ENCODE peak calls at places on chromosomes 11 and 22, in four cellular contexts. E is GM20000, Q is epithelial cell of proximal tubule, I is fibroblast of the aortic adventitia. J is an unnamed sample.
A peak's percentile ranks its signal among the peaks of the same experiment; 100 is the strongest.

GRCh38 chr11:96412761-96413381 is 23.1 kb downstream of the JRKL start:
- DNase-seq in Q (no peak), E (no peak), I (no peak), J (no peak)

GRCh38 chr22:20563941-20564371 is 56.5 kb downstream of the MED15 start:
- DNase-seq in I (no peak), E (no peak), Q (no peak), J (no peak)

GRCh38 chr11:34356130-34356529 is 1.7 kb downstream of the ABTB2 start:
- DNase-seq in I (no peak), E (no peak), Q (no peak), J (no peak)

GRCh38 chr11:10742460-10743208 is 8.4 kb upstream of the CTR9 start:
- DNase-seq in I (peak; percentile 77), Q (no peak), E (no peak), J (peak; percentile 59)

GRCh38 chr11:3001496-3001895 is 9.4 kb upstream of the NAP1L4 start:
- DNase-seq in I (no peak), Q (no peak), E (no peak), J (no peak)

GRCh38 chr11:64357904-64358535 is 942 bp upstream of the RPS6KA4 start:
- DNase-seq in E (peak; percentile 44), Q (no peak), I (no peak), J (peak; percentile 82)

GRCh38 chr11:79705648-79706047 is 264.8 kb upstream of the TENM4 start:
- DNase-seq in E (no peak), Q (no peak), I (no peak), J (no peak)

GRCh38 chr11:40381481-40381880 is 1078.0 kb downstream of the LRRC4C start:
- DNase-seq in Q (no peak), E (no peak), I (no peak), J (no peak)

GRCh38 chr11:76626921-76627391 is 43.6 kb downstream of the LRRC32 start:
- DNase-seq in I (no peak), Q (no peak), E (peak; percentile 67), J (peak; percentile 94)

GRCh38 chr11:122796128-122796717 is 42.1 kb upstream of the CRTAM start:
- DNase-seq in Q (no peak), I (peak; percentile 43), E (peak; percentile 60), J (peak; percentile 88)

GRCh38 chr22:39181356-39181755 is 28.9 kb upstream of the CBX7 start:
- DNase-seq in Q (no peak), E (no peak), I (no peak), J (no peak)

GRCh38 chr11:32440920-32441319 is 5.6 kb upstream of the WT1 start:
- DNase-seq in E (no peak), I (no peak), Q (no peak), J (no peak)

GRCh38 chr22:25447689-25448434 is 116.6 kb upstream of the GRK3 start:
- DNase-seq in Q (no peak), I (peak; percentile 79), E (peak; percentile 92), J (peak; percentile 95)

GRCh38 chr22:36052505-36052941 is 23.9 kb upstream of the RBFOX2 start:
- DNase-seq in E (no peak), Q (no peak), I (no peak), J (peak; percentile 15)

GRCh38 chr11:78532991-78533861 is 41.4 kb downstream of the NARS2 start:
- DNase-seq in Q (no peak), I (no peak), E (peak; percentile 31), J (no peak)

GRCh38 chr11:88016392-88017020 is 158.7 kb downstream of the RAB38 start:
- DNase-seq in E (peak; percentile 39), I (peak; percentile 92), Q (peak; percentile 61), J (peak; percentile 80)

GRCh38 chr11:44780940-44781631 is 54.3 kb downstream of the TSPAN18 start:
- DNase-seq in E (no peak), Q (no peak), I (peak; percentile 82), J (no peak)

GRCh38 chr22:43821606-43822425 is 9.7 kb upstream of the EFCAB6 start:
- DNase-seq in Q (no peak), I (no peak), E (no peak), J (no peak)

GRCh38 chr22:49326558-49326957 is 501.1 kb downstream of the BRD1 start:
- DNase-seq in Q (no peak), I (no peak), E (no peak), J (no peak)

GRCh38 chr11:115267228-115267627 is 237.0 kb downstream of the CADM1 start:
- DNase-seq in E (no peak), I (no peak), Q (no peak), J (no peak)

GRCh38 chr11:118882489-118882888 is 1.2 kb upstream of the CXCR5 start:
- DNase-seq in I (no peak), E (no peak), Q (no peak), J (peak; percentile 45)

GRCh38 chr11:31943056-31943780 is 132.1 kb upstream of the PAX6 start:
- DNase-seq in I (no peak), E (peak; percentile 51), Q (no peak), J (peak; percentile 5)

GRCh38 chr22:43570531-43571144 is 158.8 kb downstream of the MPPED1 start:
- DNase-seq in Q (no peak), E (no peak), I (no peak), J (no peak)

GRCh38 chr11:6925636-6926207 is 504 bp upstream of the ZNF215 start:
- DNase-seq in E (no peak), Q (peak; percentile 25), I (peak; percentile 8), J (no peak)

GRCh38 chr11:3905080-3905953 is 49.9 kb downstream of the STIM1 start:
- DNase-seq in Q (peak; percentile 96), E (peak; percentile 68), I (peak; percentile 84), J (peak; percentile 83)

GRCh38 chr11:124717421-124717785 is 22.3 kb upstream of the NRGN start:
- DNase-seq in E (peak; percentile 63), I (peak; percentile 45), Q (no peak), J (no peak)

DNA sequence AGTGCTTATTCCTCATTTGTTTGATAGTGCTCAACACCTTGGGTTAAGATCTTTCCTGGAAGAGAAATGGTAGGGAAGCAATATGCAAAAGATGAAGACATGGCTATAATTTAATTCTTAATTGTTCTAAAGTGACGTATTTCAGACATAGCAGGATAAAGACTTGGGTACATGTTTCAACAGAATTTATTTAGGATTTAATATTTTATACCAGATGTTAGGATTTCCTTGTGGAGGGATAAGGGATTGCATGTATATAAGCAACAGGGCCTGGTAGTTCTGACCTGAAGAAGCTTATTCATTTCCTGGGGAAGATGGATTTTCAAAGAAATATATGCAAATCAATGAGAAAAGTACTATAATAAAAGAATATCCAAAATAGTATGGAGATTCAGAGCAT is 163.8 kb downstream of the FAT3 start:
- DNase-seq in I (no peak), Q (no peak), E (no peak), J (no peak)
- TF ChIP-seq CTCF in I (peak; percentile 22), Q (peak; percentile 35), E (no peak), J (no peak)

GRCh38 chr11:59206635-59207034 is 6.1 kb downstream of the MPEG1 start:
- DNase-seq in I (peak; percentile 16), Q (no peak), E (no peak), J (peak; percentile 19)
- TF ChIP-seq CTCF in I (peak; percentile 55), Q (peak; percentile 70), E (peak; percentile 63), J (peak; percentile 53)

DNA sequence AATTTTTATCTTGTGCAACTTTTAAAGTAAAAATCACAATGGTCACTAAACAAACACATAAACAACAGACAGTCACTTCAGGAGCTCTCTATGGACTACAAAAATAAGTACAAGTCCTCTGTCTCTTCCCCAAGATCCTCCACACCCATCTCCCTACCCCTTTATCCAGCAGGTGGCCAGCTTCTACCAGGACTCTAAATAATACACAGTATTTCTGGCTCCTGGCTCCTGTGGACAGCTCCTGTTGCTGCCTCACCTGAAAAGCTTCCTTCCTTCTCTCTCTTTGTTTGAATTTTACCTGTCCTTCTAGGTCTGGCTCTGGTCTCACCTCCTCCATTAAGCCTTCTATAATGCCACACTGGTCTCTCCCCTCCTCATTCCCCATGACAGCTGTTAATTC is 86.1 kb downstream of the CLPB start:
- DNase-seq in I (no peak), E (no peak), Q (no peak), J (no peak)
- TF ChIP-seq CTCF in I (no peak), E (no peak), Q (peak; percentile 37), J (no peak)

DNA sequence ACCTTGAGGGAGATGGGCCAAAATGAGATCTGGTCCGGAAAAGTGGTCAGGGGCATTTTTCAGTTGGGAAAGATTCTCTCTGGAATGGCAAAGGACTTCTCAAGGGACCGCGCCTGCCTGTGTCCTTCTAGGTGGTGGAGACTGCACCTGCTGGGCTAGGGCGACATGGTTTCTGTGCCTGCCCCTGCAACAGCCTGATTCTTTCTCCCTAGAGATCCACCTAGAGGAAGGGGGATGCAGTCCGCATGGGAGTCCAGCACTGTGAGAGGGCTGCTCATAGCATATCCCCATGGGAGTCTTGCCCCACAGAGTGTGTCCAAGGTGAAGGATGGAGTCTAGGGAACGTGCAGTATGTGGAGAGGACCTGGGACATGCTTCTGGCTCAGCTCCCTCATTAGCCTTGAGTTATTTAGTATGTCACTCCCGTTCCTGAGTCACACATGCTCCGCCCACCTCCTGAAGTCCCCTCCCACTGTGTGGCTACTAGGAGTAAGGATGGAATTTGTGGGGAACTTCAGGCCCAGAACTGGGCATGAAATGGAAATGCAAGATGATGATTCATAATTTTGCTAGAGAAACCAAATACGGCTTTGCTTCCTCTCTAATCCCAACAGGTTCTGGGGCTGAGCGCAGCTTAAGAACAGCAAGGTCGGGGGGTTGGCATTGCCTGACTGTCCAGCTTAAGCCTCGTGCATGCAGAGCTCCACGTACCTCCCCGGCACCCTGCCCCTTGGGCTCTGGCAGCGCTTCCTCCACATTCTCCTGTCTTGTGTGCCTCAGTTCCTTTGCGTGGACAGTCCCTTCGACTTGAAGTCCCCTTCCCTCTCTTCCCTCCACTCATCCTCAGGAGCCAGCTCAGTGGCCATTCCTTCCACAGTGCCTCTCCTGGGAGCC is 35.0 kb downstream of the GRIK4 start:
- DNase-seq in E (no peak), Q (peak; percentile 45), I (peak; percentile 88), J (no peak)
- TF ChIP-seq CTCF in E (no peak), Q (no peak), I (no peak), J (no peak)

DNA sequence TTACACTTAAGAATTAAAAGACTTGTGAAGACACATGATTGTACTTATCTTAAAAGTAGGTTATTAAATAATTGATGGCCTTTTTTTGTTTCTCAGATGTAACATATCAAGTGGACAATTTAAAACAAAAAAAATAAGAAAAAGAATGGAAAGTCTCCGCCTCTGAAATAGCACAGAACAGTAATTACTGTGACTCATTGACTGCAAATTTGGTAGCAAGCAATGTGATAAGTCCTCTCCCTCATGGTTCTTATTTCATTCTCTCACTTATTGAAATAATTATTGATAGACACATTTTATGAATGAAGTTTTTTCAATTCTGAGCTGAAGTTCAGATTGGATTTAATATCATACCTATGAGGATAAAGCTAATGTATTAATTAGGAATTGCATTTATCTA is 717.9 kb upstream of the LUZP2 start:
- DNase-seq in I (no peak), Q (no peak), E (no peak), J (no peak)
- TF ChIP-seq CTCF in I (no peak), Q (no peak), E (no peak), J (no peak)

DNA sequence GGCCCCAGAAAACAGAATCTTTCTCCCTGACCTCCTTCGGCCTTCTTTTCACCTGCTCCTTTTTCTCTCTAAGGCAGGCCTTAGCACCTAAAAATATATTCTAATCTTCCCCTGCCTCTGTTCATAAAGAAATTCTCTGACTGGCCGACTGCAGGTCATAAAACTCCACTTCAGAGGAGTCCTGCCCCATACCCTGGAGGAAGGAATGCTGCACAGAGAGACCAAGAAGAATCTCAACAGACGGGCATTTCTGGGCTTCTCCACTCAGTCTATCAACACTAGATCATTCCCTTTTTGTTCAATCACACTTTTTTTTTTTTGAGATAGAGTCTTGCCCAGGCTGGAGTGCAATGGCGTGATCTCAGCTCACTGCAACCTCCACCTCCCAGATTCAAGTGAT is 19.7 kb upstream of the PGA3 start:
- DNase-seq in I (no peak), Q (no peak), E (no peak), J (no peak)
- TF ChIP-seq CTCF in I (no peak), Q (peak; percentile 5), E (no peak), J (no peak)

J was measured in activated CD8-positive, alpha-beta T cell treated with anti-CD3 and anti-CD28 coated beads for 36 hours.